ENCODE peak calls at places on chromosomes 13 and 19, in five cellular contexts. K, H, R, E and S are unnamed samples.

GRCh38 chr13:28475916-28476725 is 18.8 kb downstream of the FLT1 start:
- DNase-seq in K (peak; percentile 93), H (no peak), R (no peak), E (no peak), S (no peak)

GRCh38 chr13:25783480-25784081 is 268.2 kb downstream of the SHISA2 start:
- DNase-seq in K (no peak), H (no peak), R (no peak), E (no peak), S (no peak)

GRCh38 chr13:91576590-91576989 is 178.2 kb downstream of the GPC5 start:
- DNase-seq in K (no peak), H (peak; percentile 19), R (no peak), E (no peak), S (peak; percentile 51)

GRCh38 chr19:1251503-1252220 is 3.3 kb downstream of the MIDN start:
- DNase-seq in K (no peak), H (no peak), R (no peak), E (no peak), S (no peak)

GRCh38 chr13:33487575-33488243 is 202.2 kb upstream of the STARD13 start:
- DNase-seq in K (peak; percentile 74), H (peak; percentile 25), R (no peak), E (no peak), S (no peak)

GRCh38 chr13:74443623-74444022 is 309.4 kb upstream of the KLF12 start:
- DNase-seq in K (peak; percentile 86), H (no peak), R (no peak), E (no peak), S (no peak)

GRCh38 chr19:1469936-1470863 is 8.8 kb downstream of the C19orf25 start:
- DNase-seq in K (no peak), H (peak; percentile 65), R (no peak), E (no peak), S (peak; percentile 93)

GRCh38 chr13:113838711-113839201 is 25.1 kb downstream of the GAS6 start:
- DNase-seq in K (no peak), H (no peak), R (no peak), E (no peak), S (peak; percentile 81)

GRCh38 chr13:40613954-40614353 is 52.5 kb downstream of the FOXO1 start:
- DNase-seq in K (no peak), H (no peak), R (no peak), E (no peak), S (no peak)

GRCh38 chr19:35168261-35168660 is 13.7 kb downstream of the FXYD5 start:
- DNase-seq in K (peak; percentile 23), H (no peak), R (no peak), E (no peak), S (no peak)

GRCh38 chr13:67298297-67298696 is 68.2 kb upstream of the PCDH9 start:
- DNase-seq in K (no peak), H (no peak), R (no peak), E (no peak), S (no peak)

GRCh38 chr13:28339419-28339818 is 155.5 kb downstream of the FLT1 start:
- DNase-seq in K (peak; percentile 16), H (no peak), R (no peak), E (no peak), S (no peak)

GRCh38 chr13:29522044-29522685 is 73.3 kb downstream of the SLC7A1 start:
- DNase-seq in K (peak; percentile 99), H (no peak), R (no peak), E (no peak), S (no peak)

GRCh38 chr19:11995174-11995573 is 30.3 kb downstream of the ZNF763 start:
- DNase-seq in K (peak; percentile 38), H (no peak), R (no peak), E (no peak), S (no peak)

GRCh38 chr13:66887088-66887487 is 343.0 kb downstream of the PCDH9 start:
- DNase-seq in K (peak; percentile 41), H (no peak), R (no peak), E (no peak), S (no peak)

GRCh38 chr13:23579886-23580706 is 9.9 kb downstream of the TNFRSF19 start:
- DNase-seq in K (peak; percentile 17), H (no peak), R (no peak), E (no peak), S (no peak)

GRCh38 chr19:49361438-49362047 is 673 bp downstream of the TEAD2 start:
- DNase-seq in K (peak; percentile 69), H (peak; percentile 88), R (no peak), E (peak; percentile 88), S (peak; percentile 79)

GRCh38 chr19:5155586-5156210 is 184.9 kb downstream of the PTPRS start:
- DNase-seq in K (no peak), H (no peak), R (no peak), E (no peak), S (no peak)

GRCh38 chr13:114249062-114249461 is 14.4 kb downstream of the CDC16 start:
- DNase-seq in K (no peak), H (peak; percentile 33), R (no peak), E (no peak), S (peak; percentile 90)

DNA sequence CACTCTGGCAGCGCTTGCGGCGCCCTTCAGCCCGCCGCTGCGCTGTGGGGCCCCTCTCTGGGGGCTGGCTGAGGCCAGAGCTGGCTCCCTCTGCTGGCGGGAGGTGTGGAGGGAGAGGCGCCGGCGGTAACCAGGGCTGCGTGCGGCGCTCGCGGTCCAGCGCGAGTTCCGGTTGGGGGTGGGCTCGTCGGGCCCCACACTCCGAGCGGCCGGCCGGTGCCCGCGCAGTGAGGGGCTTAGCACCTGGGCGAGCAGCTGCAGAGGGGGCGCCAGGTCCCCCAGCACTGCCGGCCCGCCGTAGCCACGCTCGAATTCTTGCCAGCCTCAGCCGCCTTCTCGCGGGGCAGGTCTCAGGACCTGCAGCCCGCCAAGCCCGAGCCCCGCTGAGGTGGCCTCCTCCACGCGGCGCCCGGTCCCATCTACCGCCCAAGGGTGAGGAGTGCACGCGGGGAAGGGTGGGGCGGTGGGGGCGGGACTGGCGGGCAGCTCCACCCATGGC is 879.0 kb upstream of the SLITRK5 start:
- DNase-seq in K (no peak), H (no peak), R (no peak), E (no peak), S (no peak)
- H3K4me3 ChIP-seq in K (no peak overlapping the region), H (no peak overlapping the region), R (no peak overlapping the region), E (no peak overlapping the region), S (no peak overlapping the region)

GRCh38 chr19:55677572-55678028 is 2.6 kb downstream of the EPN1 start:
- DNase-seq in K (no peak), H (no peak), R (no peak), E (no peak), S (no peak)
- H3K4me3 ChIP-seq in K (no peak overlapping the region), H (peak overlapping the region; percentile 6), R (no peak overlapping the region), E (no peak overlapping the region), S (no peak overlapping the region)

DNA sequence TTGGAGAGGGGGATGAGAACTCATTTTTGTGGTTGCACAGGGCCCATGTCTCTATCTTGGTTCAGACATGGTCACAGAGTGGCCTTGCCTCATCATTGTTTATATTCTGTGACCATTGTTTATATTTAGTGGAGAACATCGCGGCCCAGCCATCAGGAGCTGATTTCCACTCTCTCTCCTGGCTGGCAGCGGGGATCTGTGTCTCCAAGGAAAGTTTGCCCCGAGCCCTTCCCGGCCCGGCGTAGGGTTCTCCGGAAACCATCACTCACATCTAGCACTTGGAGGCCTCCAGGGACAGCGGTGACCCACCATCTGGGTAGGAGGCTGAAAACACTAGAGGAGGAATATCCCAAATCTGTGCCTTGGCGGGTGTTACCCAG is 822 bp upstream of the ZNF358 start:
- DNase-seq in K (no peak), H (peak; percentile 45), R (no peak), E (peak; percentile 61), S (no peak)
- H3K4me3 ChIP-seq in K (no peak overlapping the region), H (no peak overlapping the region), R (no peak overlapping the region), E (peak overlapping the region; percentile 51), S (no peak overlapping the region)

DNA sequence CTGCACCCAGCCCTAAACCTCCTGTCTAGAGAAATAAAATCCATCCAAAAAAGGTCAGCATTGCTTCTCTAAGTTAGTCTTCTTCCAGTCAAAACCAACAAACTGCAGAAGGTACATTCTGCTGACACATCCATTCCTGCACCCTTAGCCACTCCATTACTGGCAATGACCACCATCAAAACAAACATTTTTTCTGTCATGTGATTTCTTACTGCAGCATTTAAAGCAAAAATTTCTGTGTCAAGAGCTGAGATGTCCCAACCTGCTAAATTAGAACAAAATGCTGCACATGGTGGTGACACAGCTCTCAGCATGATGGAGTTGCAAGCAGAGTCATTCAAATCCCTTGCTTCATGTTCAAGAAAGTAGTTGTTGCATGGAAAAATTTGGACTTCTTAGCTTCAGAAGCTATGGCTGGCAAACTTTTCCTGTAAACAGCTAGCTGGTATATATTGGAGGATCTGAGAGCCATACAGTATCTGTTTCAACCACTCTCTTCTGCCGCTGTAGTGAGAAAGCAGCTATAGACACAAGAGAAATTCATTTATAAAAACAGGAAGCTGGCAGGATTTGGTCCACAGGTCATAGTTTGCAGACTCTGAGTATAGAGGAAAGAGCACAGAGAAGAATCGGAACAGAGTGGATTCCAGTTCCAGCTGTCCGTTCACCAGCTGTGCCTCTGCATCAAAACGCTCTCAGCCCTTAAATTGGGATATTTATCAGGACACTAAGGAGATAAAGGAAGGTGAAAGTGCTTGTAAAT is 17.4 kb downstream of the RUBCNL start:
- DNase-seq in K (peak; percentile 95), H (no peak), R (no peak), E (no peak), S (no peak)
- H3K4me3 ChIP-seq in K (no peak overlapping the region), H (no peak overlapping the region), R (no peak overlapping the region), E (no peak overlapping the region), S (no peak overlapping the region)

GRCh38 chr19:40806385-40807146 is 7.6 kb downstream of the EGLN2 start:
- DNase-seq in K (peak; percentile 95), H (peak; percentile 71), R (no peak), E (peak; percentile 89), S (peak; percentile 81)
- H3K4me3 ChIP-seq in K (no peak overlapping the region), H (no peak overlapping the region), R (no peak overlapping the region), E (peak overlapping the region; percentile 16), S (no peak overlapping the region)

GRCh38 chr19:3176715-3177501 is 1.7 kb upstream of the S1PR4 start:
- DNase-seq in K (peak; percentile 65), H (peak; percentile 67), R (no peak), E (no peak), S (no peak)
- H3K4me3 ChIP-seq in K (no peak overlapping the region), H (no peak overlapping the region), R (no peak overlapping the region), E (no peak overlapping the region), S (no peak overlapping the region)

DNA sequence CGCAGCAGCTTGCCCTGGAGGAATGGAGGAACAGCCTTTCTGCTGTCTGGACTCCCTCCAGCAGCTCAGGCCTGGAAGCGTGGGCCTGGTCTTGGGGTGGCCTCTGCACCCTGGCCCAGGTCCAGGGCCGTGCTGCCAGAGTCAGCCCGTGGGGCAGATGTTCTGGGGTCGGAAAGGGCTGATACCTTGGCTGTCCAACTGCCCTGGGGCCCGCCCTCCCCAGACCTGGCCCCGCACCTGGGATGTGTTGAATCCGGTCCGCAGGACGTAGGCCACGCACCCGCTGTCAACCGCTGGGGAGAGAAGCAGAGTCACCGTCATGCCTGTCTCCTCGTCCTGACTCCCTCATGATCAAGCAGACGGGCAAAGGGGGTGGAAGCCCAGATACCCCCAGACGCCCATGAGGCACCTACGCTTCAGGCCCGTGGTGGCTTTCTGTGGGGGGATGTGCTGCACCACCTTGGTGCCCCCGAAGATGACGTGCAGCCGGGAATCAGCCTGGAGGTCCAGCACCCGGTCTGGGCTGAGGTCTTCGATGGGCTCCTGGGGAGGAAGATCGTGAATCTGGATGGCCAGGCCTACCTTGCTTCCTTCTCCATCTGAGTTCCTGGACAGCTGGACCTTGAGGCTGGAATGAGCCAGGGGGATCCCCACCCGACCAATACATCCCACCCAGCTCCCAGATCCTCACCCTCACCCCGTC is 7.7 kb downstream of the ATP13A1 start:
- DNase-seq in K (no peak), H (no peak), R (no peak), E (no peak), S (no peak)
- H3K4me3 ChIP-seq in K (no peak overlapping the region), H (no peak overlapping the region), R (no peak overlapping the region), E (no peak overlapping the region), S (no peak overlapping the region)